ENCODE peak calls at places on chromosomes 13 and 19, in six cellular contexts. Z is lower leg skin; R is activated CD8-positive, alpha-beta memory T cell treated with anti-CD3 and anti-CD28 coated beads, Interleukin-2, amount 50 U/mL, for 48 hours; O is NCI-H2081; P is spleen; Y is NCI-H510A treated with DMSO at 0.1 percent for 48 hours. N is an unnamed sample.
A peak's percentile ranks its signal among the peaks of the same experiment; 100 is the strongest.

GRCh38 chr19:16373539-16373938 is 48.9 kb downstream of the KLF2 start:
- DNase-seq in Z (no peak), R (no peak), O (no peak), P (peak; percentile 78), Y (no peak), N (no peak)

GRCh38 chr13:35086667-35087066 is 144.6 kb downstream of the NBEA start:
- DNase-seq in Z (no peak), R (no peak), O (no peak), P (no peak), Y (no peak), N (no peak)

GRCh38 chr13:42883771-42884170 is 102.4 kb downstream of the FAM216B start:
- DNase-seq in Z (no peak), R (no peak), O (peak; percentile 61), P (no peak), Y (peak; percentile 5), N (peak; percentile 74)

GRCh38 chr19:6056801-6057650 is 53.3 kb downstream of the RFX2 start:
- DNase-seq in Z (peak; percentile 96), R (peak; percentile 44), O (peak; percentile 80), P (no peak), Y (peak; percentile 73), N (no peak)

GRCh38 chr19:42250249-42250665 is 4.7 kb downstream of the ERF start:
- DNase-seq in Z (peak; percentile 91), R (no peak), O (no peak), P (peak; percentile 81), Y (no peak), N (no peak)

GRCh38 chr19:46495789-46496099 is at the start of gene PNMA8B:
- DNase-seq in Z (no peak), R (no peak), O (no peak), P (peak; percentile 83), Y (peak; percentile 86), N (peak; percentile 97)

GRCh38 chr19:13629687-13630357 is 123.5 kb upstream of the CACNA1A start:
- DNase-seq in Z (no peak), R (no peak), O (no peak), P (peak; percentile 12), Y (no peak), N (no peak)

GRCh38 chr19:45508931-45509691 is 1.8 kb downstream of the VASP start:
- DNase-seq in Z (peak; percentile 95), R (no peak), O (peak; percentile 14), P (peak; percentile 95), Y (peak; percentile 64), N (peak; percentile 57)

GRCh38 chr19:7628589-7629311 is 595 bp downstream of the XAB2 start:
- DNase-seq in Z (no peak), R (no peak), O (no peak), P (no peak), Y (no peak), N (no peak)

GRCh38 chr19:51710163-51710562 is 13.6 kb downstream of the HAS1 start:
- DNase-seq in Z (no peak), R (no peak), O (no peak), P (no peak), Y (no peak), N (no peak)

GRCh38 chr13:64723735-64724134 is 2506.4 kb downstream of the PCDH9 start:
- DNase-seq in Z (no peak), R (no peak), O (no peak), P (no peak), Y (no peak), N (no peak)

GRCh38 chr13:80399340-80400163 is 58.6 kb upstream of the SPRY2 start:
- DNase-seq in Z (no peak), R (no peak), O (no peak), P (no peak), Y (no peak), N (no peak)

GRCh38 chr13:79709526-79709925 is 228.6 kb downstream of the NDFIP2 start:
- DNase-seq in Z (no peak), R (no peak), O (no peak), P (no peak), Y (no peak), N (no peak)

GRCh38 chr19:54817670-54818536 is 1.6 kb downstream of the KIR3DL1 start:
- DNase-seq in Z (peak; percentile 64), R (no peak), O (no peak), P (no peak), Y (no peak), N (no peak)

GRCh38 chr13:75443356-75443958 is 38.5 kb downstream of the TBC1D4 start:
- DNase-seq in Z (no peak), R (no peak), O (no peak), P (no peak), Y (no peak), N (no peak)

GRCh38 chr13:24254151-24254810 is 55.1 kb upstream of the C1QTNF9 start:
- DNase-seq in Z (no peak), R (peak; percentile 65), O (no peak), P (no peak), Y (no peak), N (no peak)

GRCh38 chr13:111664060-111664459 is 343.6 kb downstream of the TEX29 start:
- DNase-seq in Z (peak; percentile 28), R (no peak), O (no peak), P (no peak), Y (no peak), N (no peak)

GRCh38 chr19:6761053-6761676 is 6.1 kb downstream of the SH2D3A start:
- DNase-seq in Z (no peak), R (no peak), O (no peak), P (no peak), Y (no peak), N (no peak)

GRCh38 chr19:34217952-34218817 is 36.2 kb upstream of the GARRE1 start:
- DNase-seq in Z (no peak), R (peak; percentile 70), O (peak; percentile 96), P (no peak), Y (peak; percentile 84), N (no peak)

GRCh38 chr19:15296841-15297415 is 35.4 kb downstream of the BRD4 start:
- DNase-seq in Z (no peak), R (no peak), O (no peak), P (peak; percentile 20), Y (no peak), N (no peak)

GRCh38 chr13:23992722-23993438 is 95.6 kb upstream of the C1QTNF9B start:
- DNase-seq in Z (no peak), R (no peak), O (no peak), P (no peak), Y (no peak), N (no peak)

GRCh38 chr19:14603990-14604387 is 21.1 kb downstream of the CLEC17A start:
- DNase-seq in Z (no peak), R (no peak), O (no peak), P (no peak), Y (no peak), N (no peak)

GRCh38 chr13:59696229-59696628 is 467.5 kb downstream of the DIAPH3 start:
- DNase-seq in Z (no peak), R (no peak), O (no peak), P (no peak), Y (no peak), N (no peak)

GRCh38 chr19:13007292-13008045 is 12.2 kb downstream of the NFIX start:
- DNase-seq in Z (peak; percentile 96), R (no peak), O (no peak), P (no peak), Y (no peak), N (no peak)

GRCh38 chr13:109427148-109427547 is 359.2 kb downstream of the IRS2 start:
- DNase-seq in Z (no peak), R (no peak), O (no peak), P (no peak), Y (no peak), N (no peak)

GRCh38 chr13:49774376-49775005 is 18.0 kb downstream of the KPNA3 start:
- DNase-seq in Z (no peak), R (no peak), O (no peak), P (no peak), Y (no peak), N (no peak)

N was measured in glutamatergic neuron.